ENCODE peak calls at places on chromosomes 6 and 20, in four cellular contexts. One of them, this sample, is unnamed.

GRCh38 chr6:70289299-70289698 is 13.6 kb downstream of the COL9A1 start:
- DNase-seq in tibial nerve: no peak
- DNase-seq in GM20000: no peak
- DNase-seq in NCI-H2171: no peak
- DNase-seq in this sample: peak

GRCh38 chr6:1516742-1517520 is 92.8 kb upstream of the FOXC1 start:
- DNase-seq in GM20000: no peak
- DNase-seq in tibial nerve: no peak
- DNase-seq in NCI-H2171: no peak
- DNase-seq in this sample: no peak

GRCh38 chr6:128275030-128275429 is 245.4 kb downstream of the PTPRK start:
- DNase-seq in tibial nerve: no peak
- DNase-seq in GM20000: no peak
- DNase-seq in NCI-H2171: no peak
- DNase-seq in this sample: no peak

GRCh38 chr20:36472656-36473071 is 68.7 kb upstream of the MYL9 start:
- DNase-seq in tibial nerve: no peak
- DNase-seq in NCI-H2171: no peak
- DNase-seq in GM20000: no peak
- DNase-seq in this sample: no peak

GRCh38 chr6:70299456-70299855 is 3.4 kb downstream of the COL9A1 start:
- DNase-seq in tibial nerve: no peak
- DNase-seq in GM20000: no peak
- DNase-seq in NCI-H2171: no peak
- DNase-seq in this sample: no peak

GRCh38 chr6:26394289-26394688 is 7.8 kb upstream of the BTN3A1 start:
- DNase-seq in GM20000: no peak
- DNase-seq in tibial nerve: no peak
- DNase-seq in NCI-H2171: peak
- DNase-seq in this sample: peak

GRCh38 chr6:92125681-92126080 is 1293.7 kb downstream of the EPHA7 start:
- DNase-seq in tibial nerve: no peak
- DNase-seq in GM20000: no peak
- DNase-seq in NCI-H2171: no peak
- DNase-seq in this sample: no peak

GRCh38 chr20:36483919-36484808 is 57.2 kb upstream of the MYL9 start:
- DNase-seq in GM20000: no peak
- DNase-seq in NCI-H2171: no peak
- DNase-seq in tibial nerve: no peak
- DNase-seq in this sample: no peak

GRCh38 chr20:53911301-53911700 is 159.1 kb downstream of the BCAS1 start:
- DNase-seq in NCI-H2171: no peak
- DNase-seq in GM20000: no peak
- DNase-seq in tibial nerve: no peak
- DNase-seq in this sample: no peak

GRCh38 chr6:34546551-34547321 is 9.4 kb downstream of the SPDEF start:
- DNase-seq in NCI-H2171: peak
- DNase-seq in tibial nerve: no peak
- DNase-seq in GM20000: no peak
- DNase-seq in this sample: peak

GRCh38 chr6:39143238-39143930 is 28.4 kb upstream of the SAYSD1 start:
- DNase-seq in GM20000: no peak
- DNase-seq in NCI-H2171: no peak
- DNase-seq in tibial nerve: no peak
- DNase-seq in this sample: no peak

GRCh38 chr20:37596890-37597539 is 69.3 kb upstream of the BLCAP start:
- DNase-seq in tibial nerve: no peak
- DNase-seq in NCI-H2171: no peak
- DNase-seq in GM20000: no peak
- DNase-seq in this sample: no peak

GRCh38 chr6:140766999-140767398 is 1365.7 kb upstream of the GJE1 start:
- DNase-seq in NCI-H2171: no peak
- DNase-seq in tibial nerve: no peak
- DNase-seq in GM20000: no peak
- DNase-seq in this sample: no peak

GRCh38 chr6:125932451-125932795 is 24.1 kb upstream of the HINT3 start:
- DNase-seq in NCI-H2171: no peak
- DNase-seq in tibial nerve: no peak
- DNase-seq in GM20000: no peak
- DNase-seq in this sample: no peak

GRCh38 chr6:22147983-22148797 is 148.6 kb downstream of the PRL start:
- DNase-seq in NCI-H2171: peak
- DNase-seq in tibial nerve: no peak
- DNase-seq in GM20000: no peak
- DNase-seq in this sample: peak

GRCh38 chr20:45771182-45771759 is 20.4 kb downstream of the WFDC3 start:
- DNase-seq in tibial nerve: peak
- DNase-seq in NCI-H2171: peak
- DNase-seq in GM20000: peak
- DNase-seq in this sample: peak

GRCh38 chr6:131250121-131250520 is 114.9 kb downstream of the AKAP7 start:
- DNase-seq in NCI-H2171: no peak
- DNase-seq in tibial nerve: peak
- DNase-seq in GM20000: peak
- DNase-seq in this sample: no peak

GRCh38 chr6:120608826-120609225 is 725.5 kb downstream of the TBC1D32 start:
- DNase-seq in NCI-H2171: no peak
- DNase-seq in tibial nerve: no peak
- DNase-seq in GM20000: no peak
- DNase-seq in this sample: no peak

GRCh38 chr6:16698988-16699868 is 62.0 kb downstream of the ATXN1 start:
- DNase-seq in tibial nerve: no peak
- DNase-seq in NCI-H2171: no peak
- DNase-seq in GM20000: no peak
- DNase-seq in this sample: no peak

GRCh38 chr20:18632196-18632789 is 44.4 kb downstream of the DTD1 start:
- DNase-seq in NCI-H2171: peak
- DNase-seq in GM20000: peak
- DNase-seq in tibial nerve: peak
- DNase-seq in this sample: peak

GRCh38 chr6:114151070-114151685 is 180.2 kb upstream of the HDAC2 start:
- DNase-seq in GM20000: no peak
- DNase-seq in tibial nerve: no peak
- DNase-seq in NCI-H2171: no peak
- DNase-seq in this sample: no peak

GRCh38 chr6:116016846-116017545 is 43.7 kb downstream of the FRK start:
- DNase-seq in tibial nerve: no peak
- DNase-seq in GM20000: no peak
- DNase-seq in NCI-H2171: no peak
- DNase-seq in this sample: no peak

GRCh38 chr6:132932566-132932965 is 118.2 kb downstream of the RPS12 start:
- DNase-seq in NCI-H2171: no peak
- DNase-seq in GM20000: no peak
- DNase-seq in tibial nerve: no peak
- DNase-seq in this sample: no peak

GRCh38 chr6:47581591-47581990 is 104.0 kb downstream of the CD2AP start:
- DNase-seq in tibial nerve: no peak
- DNase-seq in NCI-H2171: no peak
- DNase-seq in GM20000: peak
- DNase-seq in this sample: no peak

GRCh38 chr6:166932116-166932515 is 24.2 kb downstream of the RNASET2 start:
- DNase-seq in GM20000: no peak
- DNase-seq in tibial nerve: no peak
- DNase-seq in NCI-H2171: no peak
- DNase-seq in this sample: no peak

GRCh38 chr6:163843194-163843593 is 428.7 kb downstream of the QKI start:
- DNase-seq in tibial nerve: no peak
- DNase-seq in GM20000: no peak
- DNase-seq in NCI-H2171: no peak
- DNase-seq in this sample: no peak

GRCh38 chr6:169556758-169557505 is 144.9 kb downstream of the WDR27 start:
- DNase-seq in NCI-H2171: no peak
- DNase-seq in tibial nerve: no peak
- DNase-seq in GM20000: peak
- DNase-seq in this sample: no peak

GRCh38 chr20:51574248-51575033 is 31.9 kb upstream of the NFATC2 start:
- DNase-seq in GM20000: no peak
- DNase-seq in NCI-H2171: no peak
- DNase-seq in tibial nerve: no peak
- DNase-seq in this sample: no peak

GRCh38 chr6:110178626-110179405 is 654 bp downstream of the WASF1 start:
- DNase-seq in tibial nerve: peak
- DNase-seq in GM20000: peak
- DNase-seq in NCI-H2171: peak
- DNase-seq in this sample: peak

GRCh38 chr6:168934856-168935627 is 318.6 kb downstream of the THBS2 start:
- DNase-seq in NCI-H2171: no peak
- DNase-seq in tibial nerve: no peak
- DNase-seq in GM20000: no peak
- DNase-seq in this sample: no peak

GRCh38 chr6:47097092-47097945 is 55.2 kb upstream of the ADGRF1 start:
- DNase-seq in GM20000: peak
- DNase-seq in tibial nerve: no peak
- DNase-seq in NCI-H2171: peak
- DNase-seq in this sample: peak

GRCh38 chr20:59144179-59144830 is 19.3 kb upstream of the ZNF831 start:
- DNase-seq in GM20000: no peak
- DNase-seq in tibial nerve: no peak
- DNase-seq in NCI-H2171: no peak
- DNase-seq in this sample: no peak